ENCODE peak calls at places on chromosome 20, in seven cellular contexts. Z is IMR-90; V is H1; I is CD8-positive, alpha-beta T cell; H is Peyer's patch; U is esophagus squamous epithelium; N is sigmoid colon. R is an unnamed sample.
A peak's percentile ranks its signal among the peaks of the same experiment; 100 is the strongest.

GRCh38 chr20:31831211-31831610 is 12.1 kb downstream of the MYLK2 start:
- DNase-seq in U (no peak), I (no peak), H (no peak), N (no peak), V (no peak), Z (no peak), R (no peak)

GRCh38 chr20:57043669-57044268 is 222.7 kb downstream of the BMP7 start:
- DNase-seq in U (no peak), N (peak; percentile 27), V (no peak), I (no peak), H (no peak), Z (no peak), R (no peak)

GRCh38 chr20:48711044-48711428 is 116.8 kb downstream of the PREX1 start:
- DNase-seq in U (no peak), H (peak; percentile 26), I (no peak), N (no peak), V (no peak), Z (no peak), R (no peak)

GRCh38 chr20:53872561-53873248 is 197.7 kb downstream of the BCAS1 start:
- DNase-seq in Z (peak; percentile 30), N (no peak), V (no peak), I (peak; percentile 38), H (no peak), U (no peak), R (no peak)

GRCh38 chr20:48284837-48285236 is 499.6 kb upstream of the SULF2 start:
- DNase-seq in Z (peak; percentile 75), H (no peak), N (no peak), V (no peak), U (no peak), I (no peak), R (no peak)

GRCh38 chr20:52624270-52624669 is 347.9 kb upstream of the TSHZ2 start:
- DNase-seq in Z (no peak), H (no peak), V (no peak), I (no peak), U (no peak), N (no peak), R (no peak)

GRCh38 chr20:64167676-64168075 is 3.4 kb downstream of the MYT1 start:
- DNase-seq in U (no peak), H (no peak), V (no peak), I (no peak), Z (no peak), N (no peak), R (no peak)

GRCh38 chr20:47318596-47319516 is 37.6 kb downstream of the ZMYND8 start:
- DNase-seq in Z (peak; percentile 69), I (no peak), H (peak; percentile 85), V (peak; percentile 77), N (peak; percentile 96), U (no peak), R (peak; percentile 76)

GRCh38 chr20:23009636-23010035 is 25.5 kb upstream of the SSTR4 start:
- DNase-seq in I (no peak), V (no peak), U (no peak), H (no peak), N (no peak), Z (no peak), R (no peak)

GRCh38 chr20:23010096-23010495 is 25.0 kb upstream of the SSTR4 start:
- DNase-seq in V (no peak), I (no peak), N (no peak), Z (no peak), H (no peak), U (no peak), R (no peak)

GRCh38 chr20:23008673-23009072 is 26.4 kb upstream of the SSTR4 start:
- DNase-seq in H (no peak), U (no peak), Z (no peak), I (no peak), V (no peak), N (no peak), R (no peak)

GRCh38 chr20:23013429-23013828 is 21.7 kb upstream of the SSTR4 start:
- DNase-seq in I (no peak), Z (no peak), H (no peak), U (no peak), V (no peak), N (no peak), R (no peak)

DNA sequence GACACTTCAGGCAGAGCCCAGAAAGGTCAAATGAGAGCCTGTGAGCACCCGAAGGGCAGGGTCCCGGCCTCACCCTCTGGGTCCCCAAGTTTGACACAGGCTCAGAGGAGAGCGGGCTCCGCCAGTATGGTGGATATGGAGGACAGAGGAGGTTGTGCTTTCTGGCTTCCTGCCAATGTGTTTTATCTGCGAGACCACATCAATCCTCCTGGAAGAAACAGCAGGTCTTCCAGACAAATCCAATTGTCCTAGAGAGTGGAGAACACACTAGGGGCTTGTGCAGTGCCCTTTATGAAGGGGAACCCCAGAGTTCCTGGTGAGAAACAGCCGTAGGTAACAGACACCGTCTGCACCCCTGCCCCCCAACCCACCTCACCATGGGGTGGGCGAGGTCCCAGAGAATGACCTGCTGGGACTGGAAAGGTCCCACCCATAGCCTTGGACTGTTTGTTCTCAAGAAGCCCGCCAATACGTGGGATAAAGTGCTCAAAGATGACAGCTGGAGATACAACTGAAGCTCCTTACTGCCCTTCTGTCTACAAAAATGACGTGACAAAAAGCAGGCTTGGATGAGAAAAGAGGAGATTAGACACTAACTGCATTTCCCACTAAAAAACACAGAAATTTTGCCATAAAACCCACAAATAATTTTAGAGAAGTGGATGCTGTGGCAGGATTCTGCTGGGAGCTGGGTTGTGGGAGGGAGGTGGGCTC is 23.9 kb upstream of the SSTR4 start:
- DNase-seq in V (no peak), U (no peak), Z (no peak), N (no peak), H (no peak), I (no peak), R (no peak)
- TF ChIP-seq CTCF in V (no peak), U (no peak), Z (no peak), N (no peak), H (no peak), I (no peak), R (no peak)

GRCh38 chr20:23433628-23434027 is 5.9 kb upstream of the CSTL1 start:
- DNase-seq in Z (no peak), U (no peak), N (no peak), H (no peak), V (no peak), I (no peak), R (no peak)

GRCh38 chr20:23434521-23435313 is 4.8 kb upstream of the CSTL1 start:
- DNase-seq in U (no peak), I (no peak), V (no peak), H (no peak), Z (no peak), N (no peak), R (no peak)

GRCh38 chr20:23437126-23437894 is 2.2 kb upstream of the CSTL1 start:
- DNase-seq in U (no peak), I (no peak), V (no peak), N (no peak), Z (no peak), H (no peak), R (no peak)

GRCh38 chr20:23435675-23436539 is 3.6 kb upstream of the CSTL1 start:
- DNase-seq in N (no peak), H (peak; percentile 62), I (no peak), V (no peak), U (no peak), Z (no peak), R (peak; percentile 29)

DNA sequence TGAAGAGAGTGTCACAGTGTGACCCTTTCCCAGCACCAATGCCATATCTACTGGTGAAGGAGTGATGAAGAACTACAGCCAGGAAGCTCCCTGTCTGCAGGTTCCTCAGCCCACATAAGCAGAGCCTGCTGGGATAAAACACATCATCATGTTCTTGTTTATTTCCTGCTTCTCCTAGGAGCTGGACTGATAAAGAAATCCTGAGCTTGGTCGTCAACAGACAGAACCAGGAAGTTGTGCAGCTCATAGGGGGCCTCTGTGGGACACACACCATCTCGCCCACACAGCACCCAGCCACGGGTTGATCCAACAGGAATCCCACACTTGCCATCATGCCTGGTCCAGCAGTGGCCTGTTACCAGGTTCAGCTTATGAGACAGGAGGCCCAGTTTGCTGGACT is 2.8 kb upstream of the CSTL1 start:
- DNase-seq in U (no peak), Z (no peak), N (no peak), V (no peak), I (no peak), H (no peak), R (no peak)
- H3K27ac ChIP-seq in U (no peak overlapping the region), Z (no peak overlapping the region), N (peak overlapping the region; percentile 46), V (no peak overlapping the region), I (no peak overlapping the region), H (no peak overlapping the region), R (no peak overlapping the region)

GRCh38 chr20:38674178-38675133 is 49.8 kb upstream of the SLC32A1 start:
- DNase-seq in I (peak; percentile 13), U (no peak), Z (peak; percentile 47), H (no peak), V (peak; percentile 91), N (no peak), R (peak; percentile 13)

GRCh38 chr20:38673261-38673660 is 51.0 kb upstream of the SLC32A1 start:
- DNase-seq in N (no peak), I (no peak), V (no peak), Z (no peak), H (no peak), U (no peak), R (no peak)

GRCh38 chr20:38671701-38672292 is 52.5 kb upstream of the SLC32A1 start:
- DNase-seq in I (no peak), Z (no peak), H (no peak), V (no peak), U (no peak), N (no peak), R (no peak)

GRCh38 chr20:38672504-38672903 is 51.8 kb upstream of the SLC32A1 start:
- DNase-seq in N (no peak), Z (no peak), U (no peak), I (no peak), V (no peak), H (no peak), R (no peak)

DNA sequence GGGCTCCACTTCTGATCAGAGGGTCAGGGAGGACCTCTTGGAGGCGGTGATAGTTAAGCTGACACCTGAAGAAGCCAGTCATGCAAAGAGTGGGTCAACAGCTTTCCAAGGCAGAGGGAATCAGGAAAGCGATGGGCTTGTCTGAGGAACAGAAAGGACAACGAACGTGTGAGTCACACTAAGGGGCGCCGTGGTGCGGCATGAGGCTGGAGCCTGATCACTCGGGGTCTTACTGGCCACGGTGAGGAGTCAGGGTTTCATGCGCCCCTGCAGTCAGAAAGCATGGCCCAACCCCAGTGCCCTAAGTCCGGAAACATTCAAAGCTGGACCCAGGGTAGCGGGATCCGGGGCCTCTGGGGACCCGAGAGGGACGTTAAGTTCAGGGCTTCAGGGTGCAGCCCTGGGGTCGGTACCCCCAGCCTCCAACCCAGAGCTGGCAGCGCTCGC is 50.5 kb upstream of the SLC32A1 start:
- DNase-seq in U (no peak), H (no peak), N (no peak), Z (no peak), I (no peak), V (no peak), R (no peak)
- H3K4me3 ChIP-seq in U (peak overlapping the region; percentile 47), H (peak overlapping the region; percentile 40), N (peak overlapping the region; percentile 12), Z (peak overlapping the region; percentile 62), I (peak overlapping the region; percentile 66), V (peak overlapping the region; percentile 86), R (peak overlapping the region; percentile 43)

GRCh38 chr20:17960927-17961599 is 7.5 kb downstream of the SNX5 start:
- DNase-seq in H (no peak), N (peak; percentile 84), I (no peak), U (no peak), Z (peak; percentile 66), V (no peak), R (peak; percentile 45)

GRCh38 chr20:17956099-17956685 is 12.4 kb downstream of the SNX5 start:
- DNase-seq in Z (no peak), N (no peak), V (no peak), I (no peak), U (no peak), H (no peak), R (no peak)

GRCh38 chr20:17959257-17959627 is 9.4 kb downstream of the SNX5 start:
- DNase-seq in N (no peak), U (no peak), V (no peak), I (no peak), Z (no peak), H (no peak), R (no peak)

GRCh38 chr20:17957505-17958325 is 10.9 kb downstream of the SNX5 start:
- DNase-seq in Z (peak; percentile 64), I (no peak), V (no peak), H (no peak), N (no peak), U (no peak), R (no peak)

GRCh38 chr20:17958326-17959256 is 10.0 kb downstream of the SNX5 start:
- DNase-seq in V (no peak), I (no peak), N (no peak), Z (peak; percentile 61), H (no peak), U (no peak), R (no peak)
- TF ChIP-seq CTCF in V (no peak), I (no peak), N (no peak), Z (peak; percentile 31), H (no peak), U (peak; percentile 30), R (peak; percentile 20)